ENCODE peak calls at places on chromosomes 2 and 18, in four cellular contexts. Y is GM12878, E is suprapubic skin, P is HCT116. I is an unnamed sample.

GRCh38 chr18:64110692-64111480 is 38.0 kb downstream of the LINC00305 start:
- DNase-seq in Y (no peak), E (no peak), P (no peak), I (no peak)

GRCh38 chr2:117888897-117889296 is 74.4 kb downstream of the DDX18 start:
- DNase-seq in Y (no peak), E (no peak), P (no peak), I (no peak)

GRCh38 chr18:9103488-9103887 is 989 bp downstream of the NDUFV2 start:
- DNase-seq in Y (no peak), E (no peak), P (no peak), I (no peak)

GRCh38 chr2:110125292-110125691 is 9.7 kb upstream of the MALL start:
- DNase-seq in Y (no peak), E (no peak), P (no peak), I (no peak)

GRCh38 chr2:102355526-102356380 is at the start of gene IL18R1:
- DNase-seq in Y (peak; percentile 42), E (peak; percentile 82), P (peak; percentile 32), I (peak; percentile 84)

GRCh38 chr2:157843935-157844334 is 32.2 kb downstream of the ACVR1 start:
- DNase-seq in Y (no peak), E (no peak), P (no peak), I (no peak)

GRCh38 chr18:67243799-67244587 is 272.5 kb downstream of the DSEL start:
- DNase-seq in Y (no peak), E (no peak), P (no peak), I (no peak)

GRCh38 chr2:37333256-37333655 is 8.6 kb upstream of the PRKD3 start:
- DNase-seq in Y (no peak), E (no peak), P (no peak), I (no peak)

GRCh38 chr18:6414723-6415362 is at the start of gene L3MBTL4:
- DNase-seq in Y (no peak), E (peak; percentile 73), P (no peak), I (peak; percentile 64)

GRCh38 chr2:214706986-214707385 is 102.5 kb downstream of the BARD1 start:
- DNase-seq in Y (no peak), E (no peak), P (no peak), I (no peak)

GRCh38 chr18:30044496-30044895 is 998.0 kb downstream of the DSC3 start:
- DNase-seq in Y (no peak), E (no peak), P (no peak), I (no peak)

GRCh38 chr18:55141318-55141717 is 182.1 kb upstream of the CCDC68 start:
- DNase-seq in Y (no peak), E (no peak), P (no peak), I (no peak)

GRCh38 chr2:26977012-26977411 is 6.6 kb downstream of the MAPRE3 start:
- DNase-seq in Y (no peak), E (no peak), P (no peak), I (no peak)

GRCh38 chr2:188746727-188747126 is 227.4 kb upstream of the COL3A1 start:
- DNase-seq in Y (no peak), E (no peak), P (no peak), I (no peak)

GRCh38 chr18:10560457-10561045 is 34.7 kb downstream of the NAPG start:
- DNase-seq in Y (peak; percentile 48), E (peak; percentile 79), P (peak; percentile 36), I (peak; percentile 86)

GRCh38 chr18:26863921-26864497 is 1.5 kb downstream of the AQP4 start:
- DNase-seq in Y (no peak), E (no peak), P (no peak), I (no peak)

GRCh38 chr2:237590272-237591020 is at the start of gene RAB17:
- DNase-seq in Y (no peak), E (peak; percentile 60), P (peak; percentile 65), I (no peak)

GRCh38 chr2:189175869-189176431 is 3.6 kb downstream of the COL5A2 start:
- DNase-seq in Y (no peak), E (no peak), P (no peak), I (no peak)

GRCh38 chr2:6977095-6977777 is 60.0 kb downstream of the RNF144A start:
- DNase-seq in Y (no peak), E (no peak), P (no peak), I (peak; percentile 91)

GRCh38 chr2:14324308-14324707 is 308.2 kb upstream of the LRATD1 start:
- DNase-seq in Y (no peak), E (no peak), P (no peak), I (no peak)

GRCh38 chr2:75541430-75541829 is 19.3 kb downstream of the EVA1A start:
- DNase-seq in Y (no peak), E (no peak), P (no peak), I (no peak)

GRCh38 chr2:8312861-8313768 is 368.7 kb upstream of the ID2 start:
- DNase-seq in Y (peak; percentile 96), E (no peak), P (peak; percentile 47), I (no peak)

GRCh38 chr2:170819941-170820646 is 3.4 kb downstream of the GAD1 start:
- DNase-seq in Y (no peak), E (no peak), P (no peak), I (no peak)

GRCh38 chr2:72895759-72896281 is 8.6 kb downstream of the SPR start:
- DNase-seq in Y (no peak), E (no peak), P (no peak), I (no peak)

GRCh38 chr2:45984366-45984765 is 312.8 kb upstream of the EPAS1 start:
- DNase-seq in Y (no peak), E (no peak), P (no peak), I (peak; percentile 29)

GRCh38 chr18:36688020-36688965 is 140.5 kb downstream of the TPGS2 start:
- DNase-seq in Y (peak; percentile 9), E (no peak), P (peak; percentile 52), I (no peak)

GRCh38 chr2:73243884-73244570 is 9.9 kb downstream of the CCT7 start:
- DNase-seq in Y (no peak), E (no peak), P (no peak), I (no peak)

GRCh38 chr18:56152547-56152946 is 485.8 kb downstream of the TXNL1 start:
- DNase-seq in Y (no peak), E (no peak), P (no peak), I (no peak)

GRCh38 chr2:9809064-9809356 is 34.3 kb upstream of the TAF1B start:
- DNase-seq in Y (no peak), E (peak; percentile 72), P (no peak), I (peak; percentile 46)

GRCh38 chr2:201235865-201236811 is 24.2 kb upstream of the CASP8 start:
- DNase-seq in Y (no peak), E (peak; percentile 76), P (no peak), I (peak; percentile 74)

GRCh38 chr2:55165567-55165966 is 66.5 kb downstream of the CLHC1 start:
- DNase-seq in Y (no peak), E (no peak), P (no peak), I (no peak)

GRCh38 chr2:44237221-44237620 is 38.1 kb upstream of the SLC3A1 start:
- DNase-seq in Y (peak; percentile 26), E (no peak), P (no peak), I (no peak)

GRCh38 chr18:48290162-48290926 is 118.8 kb downstream of the ZBTB7C start:
- DNase-seq in Y (no peak), E (no peak), P (no peak), I (no peak)

GRCh38 chr2:240520143-240520973 is 37.4 kb downstream of the ANKMY1 start:
- DNase-seq in Y (no peak), E (no peak), P (no peak), I (no peak)

GRCh38 chr2:5695641-5696350 is 3.6 kb downstream of the SOX11 start:
- DNase-seq in Y (no peak), E (no peak), P (no peak), I (no peak)

GRCh38 chr2:157107460-157107859 is 150.0 kb upstream of the GALNT5 start:
- DNase-seq in Y (no peak), E (no peak), P (no peak), I (no peak)

GRCh38 chr2:139000087-139000486 is 219.9 kb upstream of the NXPH2 start:
- DNase-seq in Y (no peak), E (no peak), P (no peak), I (no peak)

GRCh38 chr2:9641641-9642040 is 10.8 kb upstream of the YWHAQ start:
- DNase-seq in Y (no peak), E (no peak), P (no peak), I (no peak)

GRCh38 chr2:12199661-12200258 is 453.3 kb downstream of the LPIN1 start:
- DNase-seq in Y (no peak), E (no peak), P (no peak), I (no peak)

GRCh38 chr2:203782262-203782976 is 76.0 kb downstream of the CD28 start:
- DNase-seq in Y (no peak), E (no peak), P (peak; percentile 61), I (no peak)

GRCh38 chr18:51184092-51184458 is 13.4 kb downstream of the MEX3C start:
- DNase-seq in Y (no peak), E (no peak), P (no peak), I (no peak)
- H3K36me3 ChIP-seq in Y (peaks cover 13% of the 10 kb centered on the region), E (no peaks in the 10 kb centered on the region), P (no peaks in the 10 kb centered on the region), I (no peaks in the 10 kb centered on the region)

GRCh38 chr2:235765181-235765820 is 271.5 kb downstream of the AGAP1 start:
- DNase-seq in Y (no peak), E (peak; percentile 80), P (peak; percentile 55), I (peak; percentile 84)
- TF ChIP-seq POLR2AphosphoS5 in Y (no peak), E (no peak), P (no peak), I (no peak)

DNA sequence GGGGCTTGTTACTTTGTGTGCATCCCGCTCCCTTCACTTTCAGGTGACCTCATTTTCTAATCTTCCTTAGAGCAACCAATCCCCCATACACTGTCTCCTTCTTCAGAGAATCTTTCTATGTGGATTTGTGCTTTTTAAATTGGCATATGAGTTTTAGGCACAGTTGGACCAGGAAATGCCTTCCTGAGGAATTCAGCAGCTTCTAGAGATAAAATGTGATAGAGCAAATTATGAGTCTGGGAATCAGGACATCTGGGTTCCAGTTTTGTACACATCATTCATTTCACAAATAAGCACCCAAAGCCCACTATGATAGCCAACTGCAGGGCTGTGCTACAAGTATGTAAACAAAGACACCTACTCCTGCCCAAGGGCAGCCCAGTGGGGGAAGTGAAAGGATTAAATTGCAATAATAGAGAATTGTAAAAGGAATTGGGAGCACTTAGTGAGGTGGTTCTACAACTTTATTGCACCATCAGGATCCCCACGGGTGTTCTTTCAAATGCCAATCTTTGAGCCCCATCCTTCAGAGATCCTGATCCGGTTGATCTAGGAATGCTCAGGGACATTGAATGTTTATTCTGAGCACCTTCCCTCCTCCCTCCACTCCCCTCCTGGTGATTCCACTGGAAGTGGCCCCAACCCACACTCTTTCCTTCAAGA is 11.3 kb upstream of the KCMF1 start:
- DNase-seq in Y (no peak), E (no peak), P (no peak), I (no peak)
- H3K4me1 ChIP-seq in Y (peaks cover 19% of the 10 kb centered on the region), E (peaks cover 11% of the 10 kb centered on the region), P (peaks cover 42% of the 10 kb centered on the region), I (no peaks in the 10 kb centered on the region)

GRCh38 chr2:71658771-71659170 is 205.4 kb downstream of the DYSF start:
- DNase-seq in Y (no peak), E (no peak), P (no peak), I (no peak)
- H3K36me3 ChIP-seq in Y (no peaks in the 10 kb centered on the region), E (no peaks in the 10 kb centered on the region), P (no peaks in the 10 kb centered on the region), I (peaks cover 13% of the 10 kb centered on the region)

GRCh38 chr2:11129598-11130449 is 25.4 kb upstream of the SLC66A3 start:
- DNase-seq in Y (no peak), E (no peak), P (peak; percentile 65), I (no peak)
- TF ChIP-seq POLR2AphosphoS5 in Y (no peak), E (no peak), P (peak; percentile 69), I (no peak)

I was measured in sigmoid colon.